ENCODE peak calls at places on chromosomes 16 and 17, in four cellular contexts. One of them, this sample, is unnamed.

GRCh38 chr16:56019274-56019673 is 144.1 kb upstream of the CES5A start:
- DNase-seq in A549: no peak
- DNase-seq in gastrocnemius medialis: no peak
- DNase-seq in prostate gland: no peak
- DNase-seq in this sample: no peak

GRCh38 chr17:57956311-57957119 is 1.3 kb upstream of the CUEDC1 start:
- DNase-seq in A549: no peak
- DNase-seq in prostate gland: no peak
- DNase-seq in gastrocnemius medialis: no peak
- DNase-seq in this sample: no peak

GRCh38 chr17:78946631-78947030 is 21.4 kb upstream of the TIMP2 start:
- DNase-seq in prostate gland: no peak
- DNase-seq in gastrocnemius medialis: no peak
- DNase-seq in A549: no peak
- DNase-seq in this sample: no peak

GRCh38 chr17:38752930-38753506 is 477 bp downstream of the PSMB3 start:
- DNase-seq in prostate gland: no peak
- DNase-seq in A549: no peak
- DNase-seq in gastrocnemius medialis: no peak
- DNase-seq in this sample: peak

GRCh38 chr16:75244844-75245758 is 6.3 kb downstream of the BCAR1 start:
- DNase-seq in A549: peak
- DNase-seq in prostate gland: peak
- DNase-seq in gastrocnemius medialis: peak
- DNase-seq in this sample: no peak

GRCh38 chr17:28999216-28999615 is 6.6 kb downstream of the SEZ6 start:
- DNase-seq in A549: no peak
- DNase-seq in prostate gland: no peak
- DNase-seq in gastrocnemius medialis: no peak
- DNase-seq in this sample: no peak

GRCh38 chr16:11857161-11857560 is 5.8 kb upstream of the RSL1D1 start:
- DNase-seq in prostate gland: no peak
- DNase-seq in A549: no peak
- DNase-seq in gastrocnemius medialis: peak
- DNase-seq in this sample: no peak

GRCh38 chr16:89482087-89482823 is 8.1 kb downstream of the ANKRD11 start:
- DNase-seq in prostate gland: no peak
- DNase-seq in gastrocnemius medialis: no peak
- DNase-seq in A549: no peak
- DNase-seq in this sample: no peak

GRCh38 chr17:27257031-27257357 is 36.9 kb upstream of the WSB1 start:
- DNase-seq in A549: no peak
- DNase-seq in gastrocnemius medialis: no peak
- DNase-seq in prostate gland: no peak
- DNase-seq in this sample: no peak

GRCh38 chr16:72937916-72938315 is 110.0 kb downstream of the ZFHX3 start:
- DNase-seq in A549: no peak
- DNase-seq in gastrocnemius medialis: no peak
- DNase-seq in prostate gland: no peak
- DNase-seq in this sample: no peak

GRCh38 chr17:358491-359133 is 6.0 kb upstream of the RPH3AL start:
- DNase-seq in prostate gland: no peak
- DNase-seq in A549: no peak
- DNase-seq in gastrocnemius medialis: no peak
- DNase-seq in this sample: peak

GRCh38 chr17:29136998-29137730 is 43.0 kb downstream of the MYO18A start:
- DNase-seq in prostate gland: no peak
- DNase-seq in A549: no peak
- DNase-seq in gastrocnemius medialis: no peak
- DNase-seq in this sample: no peak

GRCh38 chr16:56277040-56277439 is 85.8 kb downstream of the GNAO1 start:
- DNase-seq in A549: peak
- DNase-seq in gastrocnemius medialis: no peak
- DNase-seq in prostate gland: no peak
- DNase-seq in this sample: peak

GRCh38 chr17:17364338-17364667 is 61.1 kb downstream of the NT5M start:
- DNase-seq in A549: no peak
- DNase-seq in gastrocnemius medialis: peak
- DNase-seq in prostate gland: no peak
- DNase-seq in this sample: no peak

GRCh38 chr17:45785373-45786193 is 1.5 kb downstream of the CRHR1 start:
- DNase-seq in prostate gland: no peak
- DNase-seq in A549: no peak
- DNase-seq in gastrocnemius medialis: no peak
- DNase-seq in this sample: no peak

GRCh38 chr17:21072623-21073278 is 29.9 kb upstream of the USP22 start:
- DNase-seq in prostate gland: no peak
- DNase-seq in A549: no peak
- DNase-seq in gastrocnemius medialis: no peak
- DNase-seq in this sample: no peak

GRCh38 chr17:1597861-1598342 is 30.7 kb downstream of the SLC43A2 start:
- DNase-seq in A549: no peak
- DNase-seq in prostate gland: peak
- DNase-seq in gastrocnemius medialis: no peak
- DNase-seq in this sample: no peak

GRCh38 chr17:31803494-31804213 is 55.4 kb downstream of the COPRS start:
- DNase-seq in A549: peak
- DNase-seq in gastrocnemius medialis: no peak
- DNase-seq in prostate gland: no peak
- DNase-seq in this sample: no peak

GRCh38 chr16:52497067-52497816 is 49.7 kb downstream of the TOX3 start:
- DNase-seq in A549: no peak
- DNase-seq in gastrocnemius medialis: no peak
- DNase-seq in prostate gland: no peak
- DNase-seq in this sample: no peak

GRCh38 chr17:64994281-64994680 is 62.3 kb downstream of the GNA13 start:
- DNase-seq in A549: no peak
- DNase-seq in gastrocnemius medialis: no peak
- DNase-seq in prostate gland: no peak
- DNase-seq in this sample: peak

GRCh38 chr16:89921699-89922476 is 1.3 kb upstream of the TUBB3 start:
- DNase-seq in A549: peak
- DNase-seq in gastrocnemius medialis: no peak
- DNase-seq in prostate gland: no peak
- DNase-seq in this sample: peak

GRCh38 chr17:4475001-4475400 is 23.7 kb upstream of the SPNS2 start:
- DNase-seq in prostate gland: no peak
- DNase-seq in gastrocnemius medialis: no peak
- DNase-seq in A549: no peak
- DNase-seq in this sample: no peak

GRCh38 chr17:63154586-63155244 is 188.7 kb downstream of the TANC2 start:
- DNase-seq in gastrocnemius medialis: no peak
- DNase-seq in prostate gland: no peak
- DNase-seq in A549: no peak
- DNase-seq in this sample: no peak

GRCh38 chr16:89442588-89442987 is 47.8 kb downstream of the ANKRD11 start:
- DNase-seq in A549: no peak
- DNase-seq in gastrocnemius medialis: peak
- DNase-seq in prostate gland: no peak
- DNase-seq in this sample: no peak

DNA sequence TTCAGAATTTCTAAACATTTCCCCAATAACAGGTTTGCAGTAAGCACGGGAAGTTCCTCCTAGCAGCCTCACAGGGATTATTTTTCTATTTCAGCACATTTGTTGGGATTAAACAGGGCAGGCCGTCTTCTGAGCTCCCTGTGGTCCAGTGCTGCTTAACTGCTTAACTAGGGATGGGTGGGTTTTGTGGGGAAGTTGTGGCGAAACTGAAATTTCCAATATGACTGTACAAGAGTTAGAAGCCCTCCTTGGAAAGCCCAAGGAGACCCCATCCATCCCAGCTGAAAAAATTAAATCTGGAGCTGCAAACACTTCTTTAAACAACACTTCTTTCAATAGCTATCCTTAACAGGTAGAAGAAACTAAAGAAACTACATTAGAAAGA is 22.2 kb downstream of the FAM117A start:
- DNase-seq in A549: no peak
- DNase-seq in prostate gland: no peak
- DNase-seq in gastrocnemius medialis: no peak
- DNase-seq in this sample: no peak
- TF ChIP-seq POLR2A in A549: no peak
- TF ChIP-seq POLR2A in prostate gland: no peak
- TF ChIP-seq POLR2A in gastrocnemius medialis: no peak
- TF ChIP-seq POLR2A in this sample: no peak

DNA sequence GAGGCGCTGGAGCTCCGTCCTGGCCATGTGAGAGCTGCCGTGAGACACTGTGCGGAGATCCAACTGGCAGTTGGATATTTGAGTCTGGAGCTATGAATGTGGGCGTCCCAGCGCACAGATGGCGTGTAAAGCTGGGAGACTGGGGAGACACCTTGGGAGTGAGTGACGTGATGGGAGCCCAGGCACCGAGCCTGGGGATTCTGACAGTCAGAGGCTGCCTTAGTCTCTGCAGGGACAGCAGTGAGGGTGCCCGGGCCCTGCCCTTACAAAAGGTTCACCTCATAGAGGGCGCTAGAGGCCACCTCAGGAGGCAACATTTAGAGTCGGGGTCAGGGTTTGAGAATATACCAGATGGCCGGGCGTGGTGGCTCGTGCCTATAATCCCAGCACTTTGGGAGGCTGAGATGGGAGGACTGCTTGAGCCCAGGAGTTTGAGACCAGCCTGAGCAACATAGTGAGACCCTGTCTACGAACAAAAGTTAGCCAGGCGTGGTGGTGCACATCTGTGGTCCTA is 194.1 kb upstream of the GSE1 start:
- DNase-seq in prostate gland: no peak
- DNase-seq in gastrocnemius medialis: no peak
- DNase-seq in A549: no peak
- DNase-seq in this sample: no peak
- TF ChIP-seq CTCF in prostate gland: no peak
- TF ChIP-seq CTCF in gastrocnemius medialis: no peak
- TF ChIP-seq CTCF in A549: no peak
- TF ChIP-seq CTCF in this sample: no peak

DNA sequence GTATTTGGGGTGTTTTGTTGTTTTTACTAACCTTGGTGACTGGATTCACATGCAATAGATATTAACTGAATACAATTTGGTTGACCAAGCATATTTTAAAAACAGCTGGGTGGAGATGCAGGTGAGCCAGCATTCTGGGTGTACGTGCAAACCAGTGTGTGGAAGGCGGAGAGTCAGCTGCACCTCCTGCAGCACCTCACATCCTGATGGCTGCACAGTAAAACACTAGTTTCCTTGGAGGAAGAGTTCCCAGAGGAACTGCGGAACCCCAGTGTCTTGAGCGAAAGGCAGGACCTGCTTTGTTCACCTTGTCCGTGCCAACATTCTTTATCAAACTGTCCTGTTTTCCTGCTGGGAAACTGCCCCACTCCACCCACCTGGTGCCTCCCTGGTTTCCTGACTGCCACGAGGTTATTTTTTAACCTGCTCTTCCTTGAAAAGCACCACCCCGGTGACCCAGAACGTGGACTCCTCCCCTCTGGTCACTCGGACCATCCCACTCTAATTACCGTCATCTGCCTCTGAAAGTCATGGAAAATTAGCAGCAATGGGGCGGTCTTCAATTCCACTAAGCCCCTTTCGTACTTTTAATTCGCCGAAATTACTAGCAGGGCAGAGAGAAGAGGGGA is 1.0 kb upstream of the YPEL2 start:
- DNase-seq in prostate gland: peak
- DNase-seq in gastrocnemius medialis: peak
- DNase-seq in A549: peak
- DNase-seq in this sample: peak
- H3K4me3 ChIP-seq in prostate gland: peak
- H3K4me3 ChIP-seq in gastrocnemius medialis: peak
- H3K4me3 ChIP-seq in A549: peak
- H3K4me3 ChIP-seq in this sample: no peak

GRCh38 chr17:61926831-61927210 is 961 bp downstream of the INTS2 start:
- DNase-seq in prostate gland: no peak
- DNase-seq in gastrocnemius medialis: no peak
- DNase-seq in A549: no peak
- DNase-seq in this sample: no peak

GRCh38 chr17:61928101-61928436 is 287 bp upstream of the INTS2 start:
- DNase-seq in A549: no peak
- DNase-seq in prostate gland: no peak
- DNase-seq in gastrocnemius medialis: no peak
- DNase-seq in this sample: no peak

DNA sequence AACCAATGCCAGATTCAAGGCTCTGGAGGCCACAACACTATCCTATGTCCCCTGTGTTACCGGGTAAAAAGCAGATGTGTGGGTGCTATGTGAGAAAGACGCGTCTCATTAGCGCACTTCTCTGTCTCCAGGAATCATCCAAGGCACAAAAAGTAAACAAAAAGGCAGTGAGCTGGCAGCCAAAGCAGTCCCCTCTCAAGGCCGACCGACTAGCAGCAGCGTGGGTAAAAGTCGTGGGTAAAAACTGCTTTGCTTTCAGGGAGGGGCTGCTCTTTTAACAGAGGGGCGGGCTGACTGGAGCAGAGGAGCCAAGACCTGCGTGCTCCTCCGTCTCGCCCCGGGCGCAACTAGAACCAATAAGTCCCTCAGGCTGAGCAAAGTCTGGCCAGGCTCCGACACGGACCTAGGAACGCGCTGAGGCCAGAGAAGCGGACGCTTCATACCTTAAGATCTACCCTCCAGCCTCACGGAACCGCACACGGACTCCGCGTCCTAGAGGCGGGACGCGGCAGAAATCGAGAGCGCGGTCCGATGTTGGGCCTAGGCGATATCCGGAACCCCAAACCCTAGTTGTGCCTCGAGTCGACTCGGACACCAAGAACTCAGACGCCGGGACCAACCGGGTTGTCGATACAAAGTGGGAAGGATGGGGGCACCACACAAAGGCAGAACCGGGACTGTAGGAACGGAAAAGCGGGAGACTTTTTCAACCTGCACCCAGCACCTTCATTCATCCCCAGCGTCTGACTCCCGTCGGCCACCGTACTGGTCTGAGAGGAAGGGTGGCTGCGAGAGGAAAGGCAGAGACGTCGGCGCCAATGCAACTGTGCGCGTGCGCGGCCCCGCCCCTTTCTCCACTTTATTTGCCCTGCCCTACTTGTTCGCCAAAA is at the start of gene INTS2:
- DNase-seq in A549: peak
- DNase-seq in prostate gland: peak
- DNase-seq in gastrocnemius medialis: peak
- DNase-seq in this sample: peak
- TF ChIP-seq POLR2A in A549: peak
- TF ChIP-seq POLR2A in prostate gland: peak
- TF ChIP-seq POLR2A in gastrocnemius medialis: peak
- TF ChIP-seq POLR2A in this sample: no peak

DNA sequence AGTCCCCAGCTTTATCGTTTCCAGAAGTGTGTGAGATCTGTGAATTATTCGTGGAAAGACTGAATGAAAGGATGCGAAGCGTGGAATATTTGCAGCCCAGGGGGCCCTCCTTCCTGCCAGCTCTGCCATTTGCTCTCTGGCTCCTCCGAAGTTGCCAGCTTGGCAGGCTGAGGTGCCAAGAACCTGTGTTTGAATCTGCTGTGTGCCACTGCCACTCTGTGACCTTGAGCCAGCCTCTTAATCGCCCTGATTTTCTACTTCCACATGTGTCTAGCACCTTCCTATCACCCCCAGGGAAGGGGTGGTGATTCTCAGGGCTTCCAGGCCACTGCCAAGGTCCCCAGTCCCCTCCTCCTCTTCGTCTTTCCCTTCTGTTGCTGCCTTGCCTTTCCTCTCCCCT is 10.8 kb downstream of the TBKBP1 start:
- DNase-seq in gastrocnemius medialis: no peak
- DNase-seq in A549: no peak
- DNase-seq in prostate gland: no peak
- DNase-seq in this sample: no peak
- TF ChIP-seq CTCF in gastrocnemius medialis: no peak
- TF ChIP-seq CTCF in A549: no peak
- TF ChIP-seq CTCF in prostate gland: no peak
- TF ChIP-seq CTCF in this sample: no peak